ENCODE peak calls at places on chromosomes 12 and 14, in four cellular contexts. One of them, this sample, is unnamed.

GRCh38 chr14:58830121-58830520 is 192.4 kb downstream of the DACT1 start:
- DNase-seq in IMR-90: no peak
- DNase-seq in A549: no peak
- DNase-seq in CD8-positive, alpha-beta T cell: no peak
- DNase-seq in this sample: no peak

GRCh38 chr12:2374092-2374740 is 321.4 kb downstream of the CACNA1C start:
- DNase-seq in IMR-90: peak
- DNase-seq in A549: no peak
- DNase-seq in CD8-positive, alpha-beta T cell: no peak
- DNase-seq in this sample: no peak

GRCh38 chr12:19970116-19970515 is 398.2 kb upstream of the PDE3A start:
- DNase-seq in IMR-90: peak
- DNase-seq in A549: no peak
- DNase-seq in CD8-positive, alpha-beta T cell: no peak
- DNase-seq in this sample: no peak

GRCh38 chr14:95540236-95540635 is 5.4 kb downstream of the GLRX5 start:
- DNase-seq in IMR-90: no peak
- DNase-seq in A549: no peak
- DNase-seq in CD8-positive, alpha-beta T cell: no peak
- DNase-seq in this sample: no peak

GRCh38 chr14:36580141-36580855 is 2.1 kb downstream of the NKX2-8 start:
- DNase-seq in IMR-90: no peak
- DNase-seq in A549: no peak
- DNase-seq in CD8-positive, alpha-beta T cell: no peak
- DNase-seq in this sample: no peak

GRCh38 chr12:103996595-103996994 is 30.9 kb downstream of the TDG start:
- DNase-seq in IMR-90: no peak
- DNase-seq in A549: no peak
- DNase-seq in CD8-positive, alpha-beta T cell: no peak
- DNase-seq in this sample: no peak

GRCh38 chr12:113090740-113091139 is 34.2 kb downstream of the DTX1 start:
- DNase-seq in IMR-90: no peak
- DNase-seq in A549: no peak
- DNase-seq in CD8-positive, alpha-beta T cell: no peak
- DNase-seq in this sample: no peak

GRCh38 chr12:64395739-64396138 is 5.2 kb upstream of the C12orf56 start:
- DNase-seq in IMR-90: peak
- DNase-seq in A549: no peak
- DNase-seq in CD8-positive, alpha-beta T cell: no peak
- DNase-seq in this sample: no peak

GRCh38 chr14:92622311-92622710 is 108.7 kb downstream of the RIN3 start:
- DNase-seq in IMR-90: no peak
- DNase-seq in A549: no peak
- DNase-seq in CD8-positive, alpha-beta T cell: no peak
- DNase-seq in this sample: no peak

GRCh38 chr12:10021342-10021741 is 9.1 kb upstream of the CLEC9A start:
- DNase-seq in IMR-90: no peak
- DNase-seq in A549: no peak
- DNase-seq in CD8-positive, alpha-beta T cell: no peak
- DNase-seq in this sample: no peak

GRCh38 chr14:55126932-55127490 is 2.0 kb upstream of the LGALS3 start:
- DNase-seq in IMR-90: no peak
- DNase-seq in A549: no peak
- DNase-seq in CD8-positive, alpha-beta T cell: no peak
- DNase-seq in this sample: no peak

GRCh38 chr14:102761206-102761605 is 16.0 kb upstream of the TRAF3 start:
- DNase-seq in IMR-90: no peak
- DNase-seq in A549: no peak
- DNase-seq in CD8-positive, alpha-beta T cell: no peak
- DNase-seq in this sample: no peak

GRCh38 chr12:105444050-105444808 is 113.7 kb downstream of the C12orf75 start:
- DNase-seq in IMR-90: peak
- DNase-seq in A549: peak
- DNase-seq in CD8-positive, alpha-beta T cell: no peak
- DNase-seq in this sample: no peak

GRCh38 chr12:50234347-50234746 is 49.0 kb downstream of the LIMA1 start:
- DNase-seq in IMR-90: no peak
- DNase-seq in A549: peak
- DNase-seq in CD8-positive, alpha-beta T cell: no peak
- DNase-seq in this sample: no peak

GRCh38 chr12:116508145-116509121 is 50.7 kb upstream of the MAP1LC3B2 start:
- DNase-seq in IMR-90: no peak
- DNase-seq in A549: peak
- DNase-seq in CD8-positive, alpha-beta T cell: peak
- DNase-seq in this sample: no peak

GRCh38 chr14:65070710-65071033 is 31.6 kb downstream of the MAX start:
- DNase-seq in IMR-90: peak
- DNase-seq in A549: no peak
- DNase-seq in CD8-positive, alpha-beta T cell: no peak
- DNase-seq in this sample: no peak

GRCh38 chr14:23568021-23568599 is 519 bp upstream of the AP1G2 start:
- DNase-seq in IMR-90: no peak
- DNase-seq in A549: no peak
- DNase-seq in CD8-positive, alpha-beta T cell: no peak
- DNase-seq in this sample: no peak

GRCh38 chr14:32382704-32383103 is 53.6 kb downstream of the AKAP6 start:
- DNase-seq in IMR-90: no peak
- DNase-seq in A549: peak
- DNase-seq in CD8-positive, alpha-beta T cell: no peak
- DNase-seq in this sample: no peak

GRCh38 chr12:49949124-49949845 is 1.3 kb upstream of the AQP2 start:
- DNase-seq in IMR-90: no peak
- DNase-seq in A549: no peak
- DNase-seq in CD8-positive, alpha-beta T cell: no peak
- DNase-seq in this sample: no peak

GRCh38 chr12:30989754-30990153 is 63.2 kb downstream of the TSPAN11 start:
- DNase-seq in IMR-90: no peak
- DNase-seq in A549: peak
- DNase-seq in CD8-positive, alpha-beta T cell: no peak
- DNase-seq in this sample: no peak

GRCh38 chr14:71245659-71246361 is 338.6 kb downstream of the PCNX1 start:
- DNase-seq in IMR-90: no peak
- DNase-seq in A549: no peak
- DNase-seq in CD8-positive, alpha-beta T cell: no peak
- DNase-seq in this sample: no peak

GRCh38 chr12:24921251-24922038 is 27.5 kb downstream of the BCAT1 start:
- DNase-seq in IMR-90: peak
- DNase-seq in A549: no peak
- DNase-seq in CD8-positive, alpha-beta T cell: no peak
- DNase-seq in this sample: no peak

GRCh38 chr12:18250313-18250916 is 10.9 kb upstream of the PIK3C2G start:
- DNase-seq in IMR-90: peak
- DNase-seq in A549: peak
- DNase-seq in CD8-positive, alpha-beta T cell: no peak
- DNase-seq in this sample: no peak

GRCh38 chr14:67526676-67527459 is 6.2 kb upstream of the PLEKHH1 start:
- DNase-seq in IMR-90: peak
- DNase-seq in A549: peak
- DNase-seq in CD8-positive, alpha-beta T cell: peak
- DNase-seq in this sample: no peak

GRCh38 chr12:4817813-4818212 is 91.9 kb upstream of the KCNA1 start:
- DNase-seq in IMR-90: no peak
- DNase-seq in A549: no peak
- DNase-seq in CD8-positive, alpha-beta T cell: no peak
- DNase-seq in this sample: no peak

GRCh38 chr14:75259510-75259855 is 19.1 kb upstream of the FOS start:
- DNase-seq in IMR-90: peak
- DNase-seq in A549: no peak
- DNase-seq in CD8-positive, alpha-beta T cell: no peak
- DNase-seq in this sample: no peak

GRCh38 chr12:1083888-1084262 is 92.9 kb downstream of the ERC1 start:
- DNase-seq in IMR-90: peak
- DNase-seq in A549: peak
- DNase-seq in CD8-positive, alpha-beta T cell: no peak
- DNase-seq in this sample: no peak

GRCh38 chr12:116432321-116432750 is 126.8 kb upstream of the MAP1LC3B2 start:
- DNase-seq in IMR-90: peak
- DNase-seq in A549: no peak
- DNase-seq in CD8-positive, alpha-beta T cell: no peak
- DNase-seq in this sample: no peak

GRCh38 chr12:132159555-132160003 is 15.3 kb downstream of the NOC4L start:
- DNase-seq in IMR-90: no peak
- DNase-seq in A549: no peak
- DNase-seq in CD8-positive, alpha-beta T cell: no peak
- DNase-seq in this sample: no peak

GRCh38 chr12:76259660-76260389 is 88.4 kb downstream of the BBS10 start:
- DNase-seq in IMR-90: peak
- DNase-seq in A549: no peak
- DNase-seq in CD8-positive, alpha-beta T cell: no peak
- DNase-seq in this sample: no peak

GRCh38 chr14:104968541-104969401 is 9.4 kb downstream of the AHNAK2 start:
- DNase-seq in IMR-90: no peak
- DNase-seq in A549: peak
- DNase-seq in CD8-positive, alpha-beta T cell: no peak
- DNase-seq in this sample: no peak

DNA sequence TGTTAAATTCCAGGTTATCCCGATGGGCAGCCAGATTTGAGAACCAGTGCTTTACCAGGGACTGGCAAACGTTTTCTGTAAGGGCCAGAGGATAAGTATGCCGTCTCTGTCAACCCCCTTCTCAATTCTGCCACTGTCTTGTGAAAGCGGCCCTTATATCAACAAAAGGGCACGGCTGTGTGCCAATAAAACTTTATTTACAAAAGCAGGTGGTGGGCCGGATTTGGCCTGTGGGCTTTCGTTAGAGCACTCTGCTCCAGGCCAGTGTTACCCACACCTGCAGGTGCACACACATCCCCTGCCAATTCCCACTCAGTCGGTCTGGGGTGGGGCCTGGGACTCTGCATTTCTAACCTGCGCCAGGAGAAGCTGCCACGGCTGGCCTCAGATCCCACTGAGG is 111.2 kb downstream of the RFLNA start:
- DNase-seq in IMR-90: no peak
- DNase-seq in A549: no peak
- DNase-seq in CD8-positive, alpha-beta T cell: no peak
- DNase-seq in this sample: no peak
- TF ChIP-seq CTCF in IMR-90: no peak
- TF ChIP-seq CTCF in A549: no peak
- TF ChIP-seq CTCF in CD8-positive, alpha-beta T cell: no peak
- TF ChIP-seq CTCF in this sample: no peak

GRCh38 chr12:122738561-122738960 is 7.9 kb upstream of the HCAR1 start:
- DNase-seq in IMR-90: no peak
- DNase-seq in A549: no peak
- DNase-seq in CD8-positive, alpha-beta T cell: no peak
- DNase-seq in this sample: no peak
- TF ChIP-seq CTCF in IMR-90: no peak
- TF ChIP-seq CTCF in A549: no peak
- TF ChIP-seq CTCF in CD8-positive, alpha-beta T cell: no peak
- TF ChIP-seq CTCF in this sample: no peak

DNA sequence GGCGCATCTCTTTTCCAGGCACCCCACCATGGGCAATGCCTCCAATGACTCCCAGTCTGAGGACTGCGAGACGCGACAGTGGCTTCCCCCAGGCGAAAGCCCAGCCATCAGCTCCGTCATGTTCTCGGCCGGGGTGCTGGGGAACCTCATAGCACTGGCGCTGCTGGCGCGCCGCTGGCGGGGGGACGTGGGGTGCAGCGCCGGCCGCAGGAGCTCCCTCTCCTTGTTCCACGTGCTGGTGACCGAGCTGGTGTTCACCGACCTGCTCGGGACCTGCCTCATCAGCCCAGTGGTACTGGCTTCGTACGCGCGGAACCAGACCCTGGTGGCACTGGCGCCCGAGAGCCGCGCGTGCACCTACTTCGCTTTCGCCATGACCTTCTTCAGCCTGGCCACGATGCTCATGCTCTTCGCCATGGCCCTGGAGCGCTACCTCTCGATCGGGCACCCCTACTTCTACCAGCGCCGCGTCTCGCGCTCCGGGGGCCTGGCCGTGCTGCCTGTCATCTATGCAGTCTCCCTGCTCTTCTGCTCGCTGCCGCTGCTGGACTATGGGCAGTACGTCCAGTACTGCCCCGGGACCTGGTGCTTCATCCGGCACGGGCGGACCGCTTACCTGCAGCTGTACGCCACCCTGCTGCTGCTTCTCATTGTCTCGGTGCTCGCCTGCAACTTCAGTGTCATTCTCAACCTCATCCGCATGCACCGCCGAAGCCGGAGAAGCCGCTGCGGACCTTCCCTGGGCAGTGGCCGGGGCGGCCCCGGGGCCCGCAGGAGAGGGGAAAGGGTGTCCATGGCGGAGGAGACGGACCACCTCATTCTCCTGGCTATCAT is 626 bp downstream of the PTGER2 start:
- DNase-seq in IMR-90: peak
- DNase-seq in A549: no peak
- DNase-seq in CD8-positive, alpha-beta T cell: peak
- DNase-seq in this sample: peak
- TF ChIP-seq CTCF in IMR-90: no peak
- TF ChIP-seq CTCF in A549: no peak
- TF ChIP-seq CTCF in CD8-positive, alpha-beta T cell: no peak
- TF ChIP-seq CTCF in this sample: no peak

DNA sequence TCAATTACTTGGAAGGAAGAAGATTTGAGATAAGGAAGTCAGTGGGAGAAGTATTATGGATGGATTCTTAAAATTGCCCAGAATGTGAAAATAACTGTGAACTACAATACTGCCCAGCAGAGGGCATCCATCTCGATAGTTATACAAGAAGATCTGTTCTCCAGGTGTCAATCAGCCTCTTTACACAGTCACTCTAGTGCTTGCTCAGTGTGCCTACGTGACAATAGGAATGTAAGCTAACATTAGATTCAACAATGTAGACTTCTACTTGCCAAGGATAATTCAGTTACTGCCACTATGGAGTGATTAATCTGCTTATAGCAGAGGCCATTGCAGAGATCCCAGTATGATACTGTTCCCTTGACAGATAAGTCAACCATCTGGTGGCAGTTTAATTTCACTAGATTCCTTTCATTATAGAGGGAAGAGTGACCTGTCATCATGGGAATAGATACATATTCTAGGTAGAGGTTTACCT is 10.6 kb upstream of the MAP4K5 start:
- DNase-seq in IMR-90: peak
- DNase-seq in A549: peak
- DNase-seq in CD8-positive, alpha-beta T cell: peak
- DNase-seq in this sample: no peak
- TF ChIP-seq CTCF in IMR-90: peak
- TF ChIP-seq CTCF in A549: peak
- TF ChIP-seq CTCF in CD8-positive, alpha-beta T cell: peak
- TF ChIP-seq CTCF in this sample: peak

DNA sequence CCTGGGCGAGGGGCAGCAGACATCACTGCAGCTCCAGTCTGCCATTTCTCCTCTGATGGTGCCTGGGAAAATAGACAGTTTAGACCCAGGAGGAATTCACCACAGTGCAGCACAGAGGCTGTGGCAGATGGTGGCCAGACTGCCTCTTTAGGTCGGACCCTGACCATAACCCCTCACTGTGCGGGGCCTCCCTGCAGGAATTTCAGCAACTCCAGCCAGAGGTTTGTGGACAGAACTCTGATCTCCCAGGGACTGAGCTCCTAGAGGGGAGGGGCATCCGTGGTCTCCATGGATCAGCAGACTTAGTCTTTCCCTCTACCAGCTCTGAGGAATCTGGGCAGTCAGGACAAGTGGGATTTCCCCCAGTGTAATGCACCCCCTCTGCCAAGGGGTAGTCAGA is 106.5 kb downstream of the ZC3H14 start:
- DNase-seq in IMR-90: no peak
- DNase-seq in A549: no peak
- DNase-seq in CD8-positive, alpha-beta T cell: no peak
- DNase-seq in this sample: no peak
- TF ChIP-seq CTCF in IMR-90: no peak
- TF ChIP-seq CTCF in A549: no peak
- TF ChIP-seq CTCF in CD8-positive, alpha-beta T cell: no peak
- TF ChIP-seq CTCF in this sample: no peak

GRCh38 chr14:78029471-78030372 is 140.5 kb upstream of the NRXN3 start:
- DNase-seq in IMR-90: no peak
- DNase-seq in A549: no peak
- DNase-seq in CD8-positive, alpha-beta T cell: no peak
- DNase-seq in this sample: no peak
- TF ChIP-seq CTCF in IMR-90: no peak
- TF ChIP-seq CTCF in A549: no peak
- TF ChIP-seq CTCF in CD8-positive, alpha-beta T cell: no peak
- TF ChIP-seq CTCF in this sample: no peak